ENCODE peak calls at places on chromosomes 7 and 10, in seven cellular contexts. One of them, this sample, is unnamed.

GRCh38 chr10:126204320-126204719 is 184.0 kb downstream of the ADAM12 start:
- DNase-seq in H9: no peak
- DNase-seq in tibial nerve: no peak
- DNase-seq in OCI-LY7: no peak
- DNase-seq in CD8-positive, alpha-beta T cell: no peak
- DNase-seq in left ventricle myocardium inferior: no peak
- DNase-seq in esophagus muscularis mucosa: no peak
- DNase-seq in this sample: no peak

GRCh38 chr10:130371156-130371555 is 235.0 kb downstream of the GLRX3 start:
- DNase-seq in H9: no peak
- DNase-seq in tibial nerve: no peak
- DNase-seq in OCI-LY7: no peak
- DNase-seq in CD8-positive, alpha-beta T cell: no peak
- DNase-seq in left ventricle myocardium inferior: no peak
- DNase-seq in esophagus muscularis mucosa: no peak
- DNase-seq in this sample: no peak

GRCh38 chr10:69004821-69005220 is 16.2 kb downstream of the KIFBP start:
- DNase-seq in H9: no peak
- DNase-seq in tibial nerve: no peak
- DNase-seq in OCI-LY7: peak; percentile 49
- DNase-seq in CD8-positive, alpha-beta T cell: no peak
- DNase-seq in left ventricle myocardium inferior: no peak
- DNase-seq in esophagus muscularis mucosa: no peak
- DNase-seq in this sample: peak; percentile 49

GRCh38 chr10:86087716-86088115 is 278.9 kb downstream of the GRID1 start:
- DNase-seq in H9: no peak
- DNase-seq in tibial nerve: no peak
- DNase-seq in OCI-LY7: no peak
- DNase-seq in CD8-positive, alpha-beta T cell: no peak
- DNase-seq in left ventricle myocardium inferior: no peak
- DNase-seq in esophagus muscularis mucosa: no peak
- DNase-seq in this sample: no peak

GRCh38 chr7:149856-150636 is 42.3 kb upstream of the FAM20C start:
- DNase-seq in H9: peak; percentile 50
- DNase-seq in tibial nerve: no peak
- DNase-seq in OCI-LY7: no peak
- DNase-seq in CD8-positive, alpha-beta T cell: peak; percentile 10
- DNase-seq in left ventricle myocardium inferior: peak; percentile 52
- DNase-seq in esophagus muscularis mucosa: no peak
- DNase-seq in this sample: peak; percentile 56

GRCh38 chr7:134619627-134620331 is 26.9 kb upstream of the BPGM start:
- DNase-seq in H9: no peak
- DNase-seq in tibial nerve: no peak
- DNase-seq in OCI-LY7: no peak
- DNase-seq in CD8-positive, alpha-beta T cell: no peak
- DNase-seq in left ventricle myocardium inferior: no peak
- DNase-seq in esophagus muscularis mucosa: no peak
- DNase-seq in this sample: no peak

GRCh38 chr10:120917521-120918250 is 66.5 kb downstream of the WDR11 start:
- DNase-seq in H9: no peak
- DNase-seq in tibial nerve: no peak
- DNase-seq in OCI-LY7: no peak
- DNase-seq in CD8-positive, alpha-beta T cell: no peak
- DNase-seq in left ventricle myocardium inferior: no peak
- DNase-seq in esophagus muscularis mucosa: peak; percentile 62
- DNase-seq in this sample: peak; percentile 24

GRCh38 chr10:97497572-97498075 is 598 bp downstream of the MMS19 start:
- DNase-seq in H9: peak; percentile 72
- DNase-seq in tibial nerve: peak; percentile 65
- DNase-seq in OCI-LY7: peak; percentile 84
- DNase-seq in CD8-positive, alpha-beta T cell: peak; percentile 18
- DNase-seq in left ventricle myocardium inferior: peak; percentile 82
- DNase-seq in esophagus muscularis mucosa: peak; percentile 95
- DNase-seq in this sample: peak; percentile 79

GRCh38 chr7:44313016-44313415 is 12.4 kb downstream of the CAMK2B start:
- DNase-seq in H9: no peak
- DNase-seq in tibial nerve: no peak
- DNase-seq in OCI-LY7: no peak
- DNase-seq in CD8-positive, alpha-beta T cell: no peak
- DNase-seq in left ventricle myocardium inferior: no peak
- DNase-seq in esophagus muscularis mucosa: peak; percentile 60
- DNase-seq in this sample: no peak

GRCh38 chr10:93435621-93436385 is 46.3 kb downstream of the MYOF start:
- DNase-seq in H9: no peak
- DNase-seq in tibial nerve: no peak
- DNase-seq in OCI-LY7: no peak
- DNase-seq in CD8-positive, alpha-beta T cell: no peak
- DNase-seq in left ventricle myocardium inferior: no peak
- DNase-seq in esophagus muscularis mucosa: no peak
- DNase-seq in this sample: peak; percentile 79

GRCh38 chr7:98811299-98811698 is 58.5 kb downstream of the TMEM130 start:
- DNase-seq in H9: no peak
- DNase-seq in tibial nerve: no peak
- DNase-seq in OCI-LY7: no peak
- DNase-seq in CD8-positive, alpha-beta T cell: no peak
- DNase-seq in left ventricle myocardium inferior: no peak
- DNase-seq in esophagus muscularis mucosa: no peak
- DNase-seq in this sample: no peak

GRCh38 chr10:107859065-107859464 is 694.6 kb upstream of the SORCS1 start:
- DNase-seq in H9: no peak
- DNase-seq in tibial nerve: no peak
- DNase-seq in OCI-LY7: no peak
- DNase-seq in CD8-positive, alpha-beta T cell: no peak
- DNase-seq in left ventricle myocardium inferior: no peak
- DNase-seq in esophagus muscularis mucosa: no peak
- DNase-seq in this sample: no peak

GRCh38 chr7:123423622-123424021 is 110.8 kb downstream of the IQUB start:
- DNase-seq in H9: no peak
- DNase-seq in tibial nerve: no peak
- DNase-seq in OCI-LY7: no peak
- DNase-seq in CD8-positive, alpha-beta T cell: no peak
- DNase-seq in left ventricle myocardium inferior: no peak
- DNase-seq in esophagus muscularis mucosa: no peak
- DNase-seq in this sample: no peak

GRCh38 chr7:128209229-128210035 is 31.6 kb upstream of the LEP start:
- DNase-seq in H9: peak; percentile 77
- DNase-seq in tibial nerve: peak; percentile 29
- DNase-seq in OCI-LY7: peak; percentile 80
- DNase-seq in CD8-positive, alpha-beta T cell: peak; percentile 45
- DNase-seq in left ventricle myocardium inferior: peak; percentile 44
- DNase-seq in esophagus muscularis mucosa: no peak
- DNase-seq in this sample: peak; percentile 85

GRCh38 chr7:133082390-133082766 is 488 bp upstream of the CHCHD3 start:
- DNase-seq in H9: no peak
- DNase-seq in tibial nerve: no peak
- DNase-seq in OCI-LY7: no peak
- DNase-seq in CD8-positive, alpha-beta T cell: no peak
- DNase-seq in left ventricle myocardium inferior: no peak
- DNase-seq in esophagus muscularis mucosa: no peak
- DNase-seq in this sample: no peak

GRCh38 chr10:94500063-94500462 is 45.5 kb upstream of the HELLS start:
- DNase-seq in H9: no peak
- DNase-seq in tibial nerve: no peak
- DNase-seq in OCI-LY7: no peak
- DNase-seq in CD8-positive, alpha-beta T cell: no peak
- DNase-seq in left ventricle myocardium inferior: no peak
- DNase-seq in esophagus muscularis mucosa: no peak
- DNase-seq in this sample: peak; percentile 36

GRCh38 chr7:138975343-138976104 is 5.7 kb downstream of the KIAA1549 start:
- DNase-seq in H9: no peak
- DNase-seq in tibial nerve: no peak
- DNase-seq in OCI-LY7: no peak
- DNase-seq in CD8-positive, alpha-beta T cell: no peak
- DNase-seq in left ventricle myocardium inferior: no peak
- DNase-seq in esophagus muscularis mucosa: no peak
- DNase-seq in this sample: peak; percentile 39

GRCh38 chr10:78602201-78602917 is 466.4 kb upstream of the ZMIZ1 start:
- DNase-seq in H9: peak; percentile 21
- DNase-seq in tibial nerve: no peak
- DNase-seq in OCI-LY7: no peak
- DNase-seq in CD8-positive, alpha-beta T cell: no peak
- DNase-seq in left ventricle myocardium inferior: no peak
- DNase-seq in esophagus muscularis mucosa: no peak
- DNase-seq in this sample: no peak

GRCh38 chr10:16597656-16598055 is 76.0 kb upstream of the C1QL3 start:
- DNase-seq in H9: no peak
- DNase-seq in tibial nerve: no peak
- DNase-seq in OCI-LY7: no peak
- DNase-seq in CD8-positive, alpha-beta T cell: no peak
- DNase-seq in left ventricle myocardium inferior: no peak
- DNase-seq in esophagus muscularis mucosa: no peak
- DNase-seq in this sample: no peak

GRCh38 chr10:74738052-74738451 is 88.3 kb upstream of the KAT6B start:
- DNase-seq in H9: no peak
- DNase-seq in tibial nerve: no peak
- DNase-seq in OCI-LY7: peak; percentile 54
- DNase-seq in CD8-positive, alpha-beta T cell: no peak
- DNase-seq in left ventricle myocardium inferior: no peak
- DNase-seq in esophagus muscularis mucosa: peak; percentile 50
- DNase-seq in this sample: no peak

GRCh38 chr7:111914287-111914686 is 291.9 kb downstream of the DOCK4 start:
- DNase-seq in H9: no peak
- DNase-seq in tibial nerve: no peak
- DNase-seq in OCI-LY7: no peak
- DNase-seq in CD8-positive, alpha-beta T cell: no peak
- DNase-seq in left ventricle myocardium inferior: no peak
- DNase-seq in esophagus muscularis mucosa: no peak
- DNase-seq in this sample: no peak

GRCh38 chr7:82247814-82248433 is 195.7 kb downstream of the CACNA2D1 start:
- DNase-seq in H9: no peak
- DNase-seq in tibial nerve: no peak
- DNase-seq in OCI-LY7: peak; percentile 15
- DNase-seq in CD8-positive, alpha-beta T cell: no peak
- DNase-seq in left ventricle myocardium inferior: no peak
- DNase-seq in esophagus muscularis mucosa: no peak
- DNase-seq in this sample: peak; percentile 48

GRCh38 chr10:92062273-92062672 is 138.7 kb downstream of the BTAF1 start:
- DNase-seq in H9: no peak
- DNase-seq in tibial nerve: no peak
- DNase-seq in OCI-LY7: no peak
- DNase-seq in CD8-positive, alpha-beta T cell: no peak
- DNase-seq in left ventricle myocardium inferior: no peak
- DNase-seq in esophagus muscularis mucosa: no peak
- DNase-seq in this sample: no peak
- TF ChIP-seq CTCF in H9: no peak
- TF ChIP-seq CTCF in tibial nerve: no peak
- TF ChIP-seq CTCF in OCI-LY7: no peak
- TF ChIP-seq CTCF in CD8-positive, alpha-beta T cell: no peak
- TF ChIP-seq CTCF in left ventricle myocardium inferior: no peak
- TF ChIP-seq CTCF in esophagus muscularis mucosa: no peak
- TF ChIP-seq CTCF in this sample: no peak

GRCh38 chr10:103847909-103848468 is 7.4 kb downstream of the SH3PXD2A start:
- DNase-seq in H9: peak; percentile 56
- DNase-seq in tibial nerve: no peak
- DNase-seq in OCI-LY7: peak; percentile 59
- DNase-seq in CD8-positive, alpha-beta T cell: no peak
- DNase-seq in left ventricle myocardium inferior: no peak
- DNase-seq in esophagus muscularis mucosa: no peak
- DNase-seq in this sample: peak; percentile 86
- H3K4me1 ChIP-seq in H9: no peaks in the 10 kb centered on the region
- H3K4me1 ChIP-seq in tibial nerve: no peaks in the 10 kb centered on the region
- H3K4me1 ChIP-seq in OCI-LY7: peaks cover 24% of the 10 kb centered on the region
- H3K4me1 ChIP-seq in CD8-positive, alpha-beta T cell: peaks cover 15% of the 10 kb centered on the region
- H3K4me1 ChIP-seq in left ventricle myocardium inferior: peaks cover 87% of the 10 kb centered on the region
- H3K4me1 ChIP-seq in esophagus muscularis mucosa: peaks cover 73% of the 10 kb centered on the region
- H3K4me1 ChIP-seq in this sample: peaks cover 15% of the 10 kb centered on the region

DNA sequence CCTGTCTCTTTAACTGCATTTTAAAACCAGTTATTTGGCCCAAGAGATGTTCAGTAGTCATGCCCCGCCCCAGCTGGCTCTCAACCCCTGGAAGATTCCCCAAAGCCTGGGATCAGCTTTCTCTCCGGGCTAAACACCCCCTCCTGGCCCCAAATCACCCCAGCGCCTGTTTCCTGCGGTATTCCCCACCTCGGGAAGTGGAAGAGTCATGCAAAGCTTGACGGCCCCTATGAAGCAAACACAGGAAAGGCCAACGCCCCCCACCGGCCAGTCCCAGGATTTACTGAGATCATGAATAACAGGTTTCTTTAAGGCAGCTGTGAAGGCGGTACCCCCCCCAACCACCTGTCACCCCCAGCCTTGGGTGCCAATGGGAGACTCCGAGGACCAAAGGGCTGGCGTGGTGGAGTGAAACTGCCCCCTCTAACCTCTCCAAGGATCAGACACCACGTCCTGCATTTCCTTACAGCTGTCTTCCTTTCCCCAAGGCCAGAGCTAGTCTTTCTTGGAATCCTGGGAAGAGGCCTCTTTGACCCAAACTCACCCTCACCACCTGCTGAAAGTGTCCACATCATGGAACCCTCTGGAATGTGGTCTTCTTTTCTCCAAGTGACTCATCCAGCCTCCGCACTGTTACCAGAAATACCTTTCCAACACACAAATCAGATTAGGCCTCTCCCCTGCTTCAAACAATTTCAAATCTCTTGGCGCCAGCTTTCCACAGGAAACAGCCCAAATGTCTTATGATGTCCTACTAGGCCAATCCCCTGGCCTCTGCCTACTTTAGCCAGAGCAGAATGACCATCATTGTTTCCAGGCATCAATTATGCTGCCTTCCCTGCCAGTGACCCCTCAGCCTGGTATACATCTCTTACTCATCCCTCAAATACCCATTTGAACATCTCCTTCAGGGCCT is 301.5 kb downstream of the ZEB1 start:
- DNase-seq in H9: peak; percentile 86
- DNase-seq in tibial nerve: peak; percentile 63
- DNase-seq in OCI-LY7: no peak
- DNase-seq in CD8-positive, alpha-beta T cell: no peak
- DNase-seq in left ventricle myocardium inferior: peak; percentile 83
- DNase-seq in esophagus muscularis mucosa: no peak
- DNase-seq in this sample: peak; percentile 80
- TF ChIP-seq CTCF in H9: peak; percentile 65
- TF ChIP-seq CTCF in tibial nerve: peak; percentile 55
- TF ChIP-seq CTCF in OCI-LY7: no peak
- TF ChIP-seq CTCF in CD8-positive, alpha-beta T cell: no peak
- TF ChIP-seq CTCF in left ventricle myocardium inferior: peak; percentile 50
- TF ChIP-seq CTCF in esophagus muscularis mucosa: no peak
- TF ChIP-seq CTCF in this sample: peak; percentile 70

DNA sequence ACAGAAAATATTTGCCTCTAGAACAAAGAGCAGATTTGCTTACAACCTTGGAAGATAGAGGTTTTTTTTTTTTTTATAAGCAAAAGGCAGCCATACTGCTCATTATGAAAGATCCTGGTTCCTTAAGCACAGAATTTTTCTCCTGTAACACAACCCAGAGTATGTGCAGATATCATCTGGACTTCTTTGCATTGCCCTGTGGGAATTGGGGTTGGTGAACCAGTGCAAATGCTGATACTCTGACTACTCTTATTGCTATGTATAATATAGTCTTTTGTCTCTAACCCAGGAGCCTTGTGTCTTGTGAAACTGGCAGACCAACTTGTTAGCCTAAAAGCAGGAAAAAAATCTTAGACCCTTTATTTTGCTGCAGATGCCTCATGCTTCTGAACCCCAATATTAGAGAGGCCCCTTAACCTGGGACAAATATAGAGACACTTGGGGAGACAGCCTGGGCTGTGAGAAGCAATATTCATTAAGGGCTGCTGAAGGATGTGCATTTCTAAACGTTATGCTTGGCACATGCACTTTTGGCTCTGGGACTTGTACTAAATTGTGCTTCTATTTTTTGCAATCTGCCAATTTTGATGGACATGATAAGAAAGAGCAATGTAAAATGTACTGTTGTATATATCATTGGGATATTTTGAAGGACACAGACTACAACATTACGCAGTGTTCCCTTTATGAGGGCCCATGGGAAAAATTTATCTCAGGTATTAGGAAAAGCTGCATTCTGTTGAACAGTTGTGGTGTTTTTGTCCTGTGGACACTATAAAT is 78.9 kb downstream of the ANLN start:
- DNase-seq in H9: no peak
- DNase-seq in tibial nerve: no peak
- DNase-seq in OCI-LY7: no peak
- DNase-seq in CD8-positive, alpha-beta T cell: no peak
- DNase-seq in left ventricle myocardium inferior: no peak
- DNase-seq in esophagus muscularis mucosa: no peak
- DNase-seq in this sample: no peak
- H3K4me1 ChIP-seq in H9: no peaks in the 10 kb centered on the region
- H3K4me1 ChIP-seq in tibial nerve: no peaks in the 10 kb centered on the region
- H3K4me1 ChIP-seq in OCI-LY7: no peaks in the 10 kb centered on the region
- H3K4me1 ChIP-seq in CD8-positive, alpha-beta T cell: no peaks in the 10 kb centered on the region
- H3K4me1 ChIP-seq in left ventricle myocardium inferior: no peaks in the 10 kb centered on the region
- H3K4me1 ChIP-seq in esophagus muscularis mucosa: peaks cover 8% of the 10 kb centered on the region
- H3K4me1 ChIP-seq in this sample: no peaks in the 10 kb centered on the region

This sample was measured in GM23338.